ENCODE peak calls at places on chromosomes 7 and 10, in ten cellular contexts. F is lung; I is adrenal gland; L is esophagus muscularis mucosa; H is caudate nucleus; Q is heart right ventricle; N is CD4-positive, alpha-beta T cell; O is CD4-positive, alpha-beta memory T cell; Y is body of pancreas; B is uterus. P is an unnamed sample.

GRCh38 chr7:44147026-44147881 is 6.1 kb upstream of the MYL7 start:
- DNase-seq in L (no peak), Q (no peak), F (no peak), H (peak; percentile 7), O (no peak), Y (peak; percentile 22), N (no peak), I (no peak), B (peak; percentile 12), P (no peak)

GRCh38 chr7:2812119-2812487 is 32.0 kb downstream of the GNA12 start:
- DNase-seq in I (peak; percentile 45), O (no peak), L (no peak), H (no peak), N (no peak), Y (no peak), Q (no peak), F (no peak), B (no peak), P (no peak)

GRCh38 chr7:16836481-16836880 is 31.7 kb upstream of the AGR2 start:
- DNase-seq in I (no peak), Y (no peak), F (no peak), L (no peak), O (no peak), Q (no peak), H (no peak), B (no peak), N (no peak), P (no peak)

GRCh38 chr7:44377681-44378421 is 52.5 kb upstream of the CAMK2B start:
- DNase-seq in O (no peak), B (no peak), F (peak; percentile 26), H (no peak), L (peak; percentile 86), I (peak; percentile 45), Q (no peak), N (no peak), Y (no peak), P (no peak)

GRCh38 chr10:88092265-88092664 is 228.8 kb downstream of the PTEN start:
- DNase-seq in H (no peak), L (no peak), I (no peak), Y (no peak), F (no peak), Q (no peak), N (no peak), B (no peak), O (no peak), P (no peak)

GRCh38 chr7:114986805-114987204 is 64.9 kb downstream of the MDFIC start:
- DNase-seq in L (no peak), I (no peak), H (no peak), O (no peak), Q (no peak), B (no peak), Y (no peak), N (no peak), F (no peak), P (no peak)

GRCh38 chr7:107318523-107319160 is 149.8 kb downstream of the HBP1 start:
- DNase-seq in Q (no peak), L (no peak), O (no peak), N (no peak), B (no peak), Y (no peak), I (no peak), F (no peak), H (no peak), P (no peak)

GRCh38 chr10:103917326-103918052 is 495 bp downstream of the STN1 start:
- DNase-seq in Q (peak; percentile 55), H (peak; percentile 55), Y (peak; percentile 63), N (no peak), I (peak; percentile 78), F (peak; percentile 61), O (no peak), L (no peak), B (peak; percentile 54), P (no peak)

DNA sequence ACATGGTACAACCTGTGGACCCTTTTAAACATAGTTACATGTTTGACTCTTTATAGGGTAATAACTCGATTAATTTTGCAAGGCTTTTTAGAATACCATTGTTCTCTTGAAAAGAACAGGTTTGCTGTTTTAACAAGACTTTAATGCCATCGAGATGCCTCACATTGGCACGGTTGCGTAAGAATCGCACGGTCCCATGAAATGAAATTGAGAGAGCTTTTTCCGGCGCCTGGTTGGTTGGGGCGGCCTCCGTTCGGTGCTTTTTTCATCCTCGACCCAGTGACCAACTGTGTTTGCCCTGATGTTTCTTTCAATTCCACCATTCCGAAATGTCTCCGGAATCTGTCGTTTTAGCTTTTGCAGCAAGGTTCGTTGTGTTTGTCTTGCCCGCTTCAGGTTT is 142.4 kb downstream of the CUX1 start:
- DNase-seq in F (no peak), O (no peak), I (no peak), Y (no peak), L (no peak), Q (no peak), H (no peak), N (no peak), B (no peak), P (no peak)
- H3K27ac ChIP-seq in F (no peak overlapping the region), O (no peak overlapping the region), I (no peak overlapping the region), Y (no peak overlapping the region), L (no peak overlapping the region), Q (no peak overlapping the region), H (no peak overlapping the region), N (no peak overlapping the region), B (no peak overlapping the region), P (no peak overlapping the region)

GRCh38 chr7:76066716-76067503 is 19.0 kb downstream of the MDH2 start:
- DNase-seq in N (no peak), Q (no peak), H (no peak), F (no peak), I (no peak), L (no peak), B (no peak), Y (no peak), O (no peak), P (no peak)

GRCh38 chr7:76064208-76064970 is 16.5 kb downstream of the MDH2 start:
- DNase-seq in Y (no peak), O (no peak), F (no peak), N (no peak), L (no peak), H (no peak), Q (no peak), I (no peak), B (no peak), P (no peak)

GRCh38 chr7:76063525-76063924 is 15.6 kb downstream of the MDH2 start:
- DNase-seq in O (no peak), I (peak; percentile 78), N (no peak), H (no peak), B (no peak), Q (peak; percentile 46), Y (peak; percentile 34), L (no peak), F (no peak), P (no peak)

GRCh38 chr7:76063114-76063513 is 15.2 kb downstream of the MDH2 start:
- DNase-seq in B (no peak), N (no peak), L (no peak), Y (no peak), F (no peak), H (no peak), I (no peak), O (no peak), Q (no peak), P (no peak)

DNA sequence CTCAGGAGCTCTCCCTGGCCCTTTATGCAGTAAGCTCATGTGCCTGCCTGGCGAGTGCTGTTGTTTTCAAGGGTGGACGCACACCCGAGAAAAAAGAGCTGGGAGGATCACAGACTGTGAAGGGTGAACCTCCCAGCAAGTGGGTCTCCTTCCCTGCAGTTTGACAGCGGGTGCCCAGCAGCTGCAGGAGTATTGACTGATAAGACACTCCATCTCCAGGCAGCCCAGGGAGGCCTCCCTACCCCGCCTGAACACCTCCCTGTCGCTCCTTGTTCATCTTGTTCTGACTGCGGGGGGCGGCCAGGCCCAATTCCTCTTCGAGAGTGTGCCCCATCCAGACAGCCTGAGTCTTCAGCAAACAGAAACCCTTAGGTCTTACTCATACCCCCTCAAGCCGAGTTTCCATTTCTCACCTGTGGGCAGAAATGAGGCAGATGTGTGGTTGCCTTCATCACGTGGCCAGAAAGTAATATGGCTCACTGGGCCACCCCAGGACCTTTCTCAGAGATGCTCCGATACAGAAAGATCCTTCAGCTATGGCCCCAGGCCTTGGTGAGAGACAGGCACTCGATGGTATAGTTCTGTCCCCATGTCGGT is 17.2 kb downstream of the MDH2 start:
- DNase-seq in N (no peak), Q (no peak), B (no peak), I (no peak), H (no peak), Y (no peak), F (no peak), L (no peak), O (no peak), P (no peak)
- H3K27ac ChIP-seq in N (no peak overlapping the region), Q (no peak overlapping the region), B (no peak overlapping the region), I (no peak overlapping the region), H (no peak overlapping the region), Y (no peak overlapping the region), F (no peak overlapping the region), L (no peak overlapping the region), O (no peak overlapping the region), P (no peak overlapping the region)

GRCh38 chr10:61627266-61627665 is 35.5 kb upstream of the CABCOCO1 start:
- DNase-seq in B (no peak), I (no peak), Q (no peak), H (no peak), Y (no peak), L (no peak), O (no peak), F (no peak), N (no peak), P (no peak)

GRCh38 chr10:61629594-61629993 is 33.1 kb upstream of the CABCOCO1 start:
- DNase-seq in F (no peak), O (no peak), L (no peak), I (no peak), Y (no peak), N (no peak), H (no peak), B (no peak), Q (no peak), P (no peak)

GRCh38 chr10:61628875-61629513 is 33.7 kb upstream of the CABCOCO1 start:
- DNase-seq in Q (no peak), O (no peak), L (no peak), F (no peak), H (no peak), N (no peak), B (peak; percentile 31), Y (no peak), I (no peak), P (no peak)

GRCh38 chr10:61626209-61626608 is 36.5 kb upstream of the CABCOCO1 start:
- DNase-seq in L (no peak), Y (no peak), Q (no peak), O (no peak), B (no peak), H (no peak), N (no peak), I (no peak), F (no peak), P (no peak)

GRCh38 chr10:61628199-61628874 is 34.4 kb upstream of the CABCOCO1 start:
- DNase-seq in Q (no peak), H (no peak), F (no peak), I (no peak), O (no peak), Y (no peak), L (no peak), B (no peak), N (no peak), P (no peak)
- H3K27ac ChIP-seq in Q (no peak overlapping the region), H (peak overlapping the region; percentile 72), F (no peak overlapping the region), I (no peak overlapping the region), O (no peak overlapping the region), Y (no peak overlapping the region), L (peak overlapping the region; percentile 25), B (peak overlapping the region; percentile 77), N (no peak overlapping the region), P (no peak overlapping the region)

GRCh38 chr7:132066776-132067175 is 509.5 kb downstream of the PLXNA4 start:
- DNase-seq in B (peak; percentile 52), H (no peak), F (no peak), I (no peak), L (no peak), O (no peak), Q (peak; percentile 52), Y (no peak), N (no peak), P (no peak)

GRCh38 chr7:132061931-132062330 is 505.5 kb upstream of the PODXL start:
- DNase-seq in Y (no peak), Q (no peak), F (no peak), O (no peak), I (no peak), L (no peak), H (no peak), N (no peak), B (no peak), P (no peak)

GRCh38 chr7:132063800-132064199 is 507.4 kb upstream of the PODXL start:
- DNase-seq in N (no peak), B (no peak), L (no peak), Y (no peak), O (no peak), I (no peak), Q (no peak), H (no peak), F (no peak), P (no peak)

GRCh38 chr7:132065193-132065972 is 509.0 kb upstream of the PODXL start:
- DNase-seq in N (no peak), L (no peak), B (peak; percentile 87), O (no peak), Q (peak; percentile 63), F (peak; percentile 55), H (no peak), I (peak; percentile 72), Y (no peak), P (no peak)

GRCh38 chr7:132065973-132066611 is 509.7 kb upstream of the PODXL start:
- DNase-seq in Y (no peak), I (no peak), H (no peak), Q (no peak), L (no peak), B (no peak), F (no peak), N (no peak), O (no peak), P (no peak)
- H3K27ac ChIP-seq in Y (no peak overlapping the region), I (no peak overlapping the region), H (no peak overlapping the region), Q (peak overlapping the region; percentile 87), L (peak overlapping the region; percentile 81), B (peak overlapping the region; percentile 75), F (peak overlapping the region; percentile 5), N (no peak overlapping the region), O (no peak overlapping the region), P (no peak overlapping the region)